ENCODE peak calls at places on chromosomes 6 and 20, in seven cellular contexts. One of them, this sample, is unnamed. For H3K9me3, the result is how much of the 10 kb centered on the place peaks cover.

GRCh38 chr6:118705799-118706481 is 54.5 kb upstream of the CEP85L start:
- DNase-seq in lower lobe of right lung: no peak
- DNase-seq in CD8-positive, alpha-beta memory T cell: peak
- DNase-seq in left ventricle myocardium inferior: no peak
- DNase-seq in OCI-LY7: no peak
- DNase-seq in heart right ventricle: no peak
- DNase-seq in MM.1S: peak
- DNase-seq in this sample: no peak

GRCh38 chr20:38190936-38191371 is 25.9 kb upstream of the TGM2 start:
- DNase-seq in lower lobe of right lung: no peak
- DNase-seq in CD8-positive, alpha-beta memory T cell: no peak
- DNase-seq in left ventricle myocardium inferior: peak
- DNase-seq in OCI-LY7: no peak
- DNase-seq in heart right ventricle: no peak
- DNase-seq in MM.1S: no peak
- DNase-seq in this sample: no peak

GRCh38 chr20:25281541-25281991 is 33.7 kb downstream of the PYGB start:
- DNase-seq in lower lobe of right lung: peak
- DNase-seq in CD8-positive, alpha-beta memory T cell: peak
- DNase-seq in left ventricle myocardium inferior: peak
- DNase-seq in OCI-LY7: peak
- DNase-seq in heart right ventricle: peak
- DNase-seq in MM.1S: peak
- DNase-seq in this sample: no peak

GRCh38 chr6:137866200-137866913 is 702 bp upstream of the TNFAIP3 start:
- DNase-seq in lower lobe of right lung: peak
- DNase-seq in CD8-positive, alpha-beta memory T cell: no peak
- DNase-seq in left ventricle myocardium inferior: no peak
- DNase-seq in OCI-LY7: no peak
- DNase-seq in heart right ventricle: no peak
- DNase-seq in MM.1S: no peak
- DNase-seq in this sample: no peak

GRCh38 chr6:114339706-114340105 is 3.1 kb downstream of the HS3ST5 start:
- DNase-seq in lower lobe of right lung: no peak
- DNase-seq in CD8-positive, alpha-beta memory T cell: no peak
- DNase-seq in left ventricle myocardium inferior: no peak
- DNase-seq in OCI-LY7: no peak
- DNase-seq in heart right ventricle: no peak
- DNase-seq in MM.1S: no peak
- DNase-seq in this sample: no peak

GRCh38 chr20:57682184-57683038 is 27.4 kb downstream of the PMEPA1 start:
- DNase-seq in lower lobe of right lung: no peak
- DNase-seq in CD8-positive, alpha-beta memory T cell: no peak
- DNase-seq in left ventricle myocardium inferior: no peak
- DNase-seq in OCI-LY7: peak
- DNase-seq in heart right ventricle: peak
- DNase-seq in MM.1S: peak
- DNase-seq in this sample: no peak

GRCh38 chr6:165599596-165600487 is 63.2 kb downstream of the PDE10A start:
- DNase-seq in lower lobe of right lung: no peak
- DNase-seq in CD8-positive, alpha-beta memory T cell: no peak
- DNase-seq in left ventricle myocardium inferior: no peak
- DNase-seq in OCI-LY7: no peak
- DNase-seq in heart right ventricle: no peak
- DNase-seq in MM.1S: no peak
- DNase-seq in this sample: no peak

GRCh38 chr6:124203106-124203811 is 399.6 kb downstream of the NKAIN2 start:
- DNase-seq in lower lobe of right lung: no peak
- DNase-seq in CD8-positive, alpha-beta memory T cell: no peak
- DNase-seq in left ventricle myocardium inferior: no peak
- DNase-seq in OCI-LY7: no peak
- DNase-seq in heart right ventricle: no peak
- DNase-seq in MM.1S: no peak
- DNase-seq in this sample: no peak

GRCh38 chr6:168418151-168418551 is 22.8 kb upstream of the SMOC2 start:
- DNase-seq in lower lobe of right lung: no peak
- DNase-seq in CD8-positive, alpha-beta memory T cell: no peak
- DNase-seq in left ventricle myocardium inferior: no peak
- DNase-seq in OCI-LY7: no peak
- DNase-seq in heart right ventricle: no peak
- DNase-seq in MM.1S: no peak
- DNase-seq in this sample: no peak

GRCh38 chr20:438581-439469 is 23.5 kb downstream of the TBC1D20 start:
- DNase-seq in lower lobe of right lung: no peak
- DNase-seq in CD8-positive, alpha-beta memory T cell: peak
- DNase-seq in left ventricle myocardium inferior: no peak
- DNase-seq in OCI-LY7: peak
- DNase-seq in heart right ventricle: no peak
- DNase-seq in MM.1S: peak
- DNase-seq in this sample: peak

GRCh38 chr20:11912013-11912663 is 5.6 kb upstream of the BTBD3 start:
- DNase-seq in lower lobe of right lung: no peak
- DNase-seq in CD8-positive, alpha-beta memory T cell: no peak
- DNase-seq in left ventricle myocardium inferior: no peak
- DNase-seq in OCI-LY7: no peak
- DNase-seq in heart right ventricle: no peak
- DNase-seq in MM.1S: peak
- DNase-seq in this sample: no peak

GRCh38 chr6:88661136-88661535 is 302.3 kb downstream of the RNGTT start:
- DNase-seq in lower lobe of right lung: no peak
- DNase-seq in CD8-positive, alpha-beta memory T cell: no peak
- DNase-seq in left ventricle myocardium inferior: no peak
- DNase-seq in OCI-LY7: no peak
- DNase-seq in heart right ventricle: no peak
- DNase-seq in MM.1S: no peak
- DNase-seq in this sample: no peak
- H3K9me3 ChIP-seq in lower lobe of right lung: under half
- H3K9me3 ChIP-seq in CD8-positive, alpha-beta memory T cell: under half
- H3K9me3 ChIP-seq in left ventricle myocardium inferior: half or more
- H3K9me3 ChIP-seq in OCI-LY7: under half
- H3K9me3 ChIP-seq in heart right ventricle: under half
- H3K9me3 ChIP-seq in MM.1S: under half
- H3K9me3 ChIP-seq in this sample: under half

DNA sequence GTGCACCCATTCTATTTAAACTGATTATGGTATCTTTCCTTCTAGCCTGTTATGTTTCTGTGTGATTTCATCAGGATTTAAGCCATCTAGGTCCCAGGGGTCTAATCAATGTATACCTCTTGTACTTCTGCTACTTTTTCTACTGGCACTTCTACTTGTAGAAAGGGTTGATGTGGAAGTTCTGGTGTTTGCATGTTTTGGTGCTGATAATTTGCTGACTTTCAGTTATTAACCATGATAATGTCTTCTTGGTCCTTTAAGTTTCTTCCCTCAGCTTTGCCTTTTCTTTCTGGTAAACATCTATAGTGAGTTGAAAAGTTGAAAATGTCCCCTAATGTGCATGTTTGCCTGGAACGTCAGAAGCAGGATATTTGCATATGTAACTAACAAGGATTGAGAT is 390.6 kb upstream of the MAP3K7 start:
- DNase-seq in lower lobe of right lung: no peak
- DNase-seq in CD8-positive, alpha-beta memory T cell: no peak
- DNase-seq in left ventricle myocardium inferior: no peak
- DNase-seq in OCI-LY7: no peak
- DNase-seq in heart right ventricle: no peak
- DNase-seq in MM.1S: no peak
- DNase-seq in this sample: no peak
- H3K9me3 ChIP-seq in lower lobe of right lung: under half
- H3K9me3 ChIP-seq in CD8-positive, alpha-beta memory T cell: under half
- H3K9me3 ChIP-seq in left ventricle myocardium inferior: under half
- H3K9me3 ChIP-seq in OCI-LY7: under half
- H3K9me3 ChIP-seq in heart right ventricle: under half
- H3K9me3 ChIP-seq in MM.1S: under half
- H3K9me3 ChIP-seq in this sample: under half

GRCh38 chr6:37974943-37975342 is 155.4 kb downstream of the ZFAND3 start:
- DNase-seq in lower lobe of right lung: no peak
- DNase-seq in CD8-positive, alpha-beta memory T cell: no peak
- DNase-seq in left ventricle myocardium inferior: no peak
- DNase-seq in OCI-LY7: no peak
- DNase-seq in heart right ventricle: no peak
- DNase-seq in MM.1S: no peak
- DNase-seq in this sample: no peak

GRCh38 chr6:37971711-37972410 is 152.3 kb downstream of the ZFAND3 start:
- DNase-seq in lower lobe of right lung: no peak
- DNase-seq in CD8-positive, alpha-beta memory T cell: no peak
- DNase-seq in left ventricle myocardium inferior: peak
- DNase-seq in OCI-LY7: no peak
- DNase-seq in heart right ventricle: peak
- DNase-seq in MM.1S: no peak
- DNase-seq in this sample: no peak

GRCh38 chr6:37974381-37974780 is 154.9 kb downstream of the ZFAND3 start:
- DNase-seq in lower lobe of right lung: no peak
- DNase-seq in CD8-positive, alpha-beta memory T cell: no peak
- DNase-seq in left ventricle myocardium inferior: no peak
- DNase-seq in OCI-LY7: no peak
- DNase-seq in heart right ventricle: no peak
- DNase-seq in MM.1S: no peak
- DNase-seq in this sample: no peak

GRCh38 chr6:37971263-37971662 is 151.7 kb downstream of the ZFAND3 start:
- DNase-seq in lower lobe of right lung: no peak
- DNase-seq in CD8-positive, alpha-beta memory T cell: no peak
- DNase-seq in left ventricle myocardium inferior: no peak
- DNase-seq in OCI-LY7: no peak
- DNase-seq in heart right ventricle: no peak
- DNase-seq in MM.1S: no peak
- DNase-seq in this sample: no peak

DNA sequence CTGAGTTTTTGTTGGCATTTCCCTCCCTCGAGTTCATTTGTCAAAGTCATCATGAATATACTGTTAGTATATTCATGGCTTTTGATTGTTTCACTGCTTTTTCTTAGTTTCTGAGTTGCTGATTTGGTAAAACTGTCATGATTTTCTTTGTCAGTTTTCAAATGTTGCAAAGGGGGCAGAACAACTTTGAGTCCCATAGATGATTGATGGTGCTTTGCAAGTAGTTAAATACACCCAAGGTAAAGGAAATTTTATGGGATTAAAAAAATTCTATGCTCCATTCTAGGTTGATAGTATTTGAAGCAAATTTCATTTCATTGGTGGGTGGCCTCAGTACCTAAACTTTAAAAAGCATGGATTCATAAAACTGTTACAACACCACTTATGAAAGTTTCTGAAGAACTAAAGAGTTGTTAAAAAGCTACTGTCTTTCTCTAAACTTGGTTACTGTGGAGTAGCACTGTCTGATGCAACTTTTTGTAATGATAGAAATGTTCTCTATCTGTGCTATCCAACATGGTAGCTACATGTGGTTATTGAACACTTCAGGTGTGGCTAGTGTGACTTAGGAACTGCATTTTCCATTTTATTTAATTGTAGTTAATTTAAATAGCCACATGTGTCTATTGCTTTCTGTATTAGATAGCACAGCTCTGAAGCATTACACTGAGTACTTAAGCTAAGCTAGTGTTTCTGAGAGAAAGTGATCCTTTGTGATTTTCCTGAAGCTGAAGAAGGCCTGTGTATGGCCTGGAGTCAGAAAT is 153.6 kb downstream of the ZFAND3 start:
- DNase-seq in lower lobe of right lung: no peak
- DNase-seq in CD8-positive, alpha-beta memory T cell: no peak
- DNase-seq in left ventricle myocardium inferior: no peak
- DNase-seq in OCI-LY7: no peak
- DNase-seq in heart right ventricle: no peak
- DNase-seq in MM.1S: no peak
- DNase-seq in this sample: no peak
- H3K9me3 ChIP-seq in lower lobe of right lung: under half
- H3K9me3 ChIP-seq in CD8-positive, alpha-beta memory T cell: under half
- H3K9me3 ChIP-seq in left ventricle myocardium inferior: under half
- H3K9me3 ChIP-seq in OCI-LY7: under half
- H3K9me3 ChIP-seq in heart right ventricle: under half
- H3K9me3 ChIP-seq in MM.1S: under half
- H3K9me3 ChIP-seq in this sample: under half

DNA sequence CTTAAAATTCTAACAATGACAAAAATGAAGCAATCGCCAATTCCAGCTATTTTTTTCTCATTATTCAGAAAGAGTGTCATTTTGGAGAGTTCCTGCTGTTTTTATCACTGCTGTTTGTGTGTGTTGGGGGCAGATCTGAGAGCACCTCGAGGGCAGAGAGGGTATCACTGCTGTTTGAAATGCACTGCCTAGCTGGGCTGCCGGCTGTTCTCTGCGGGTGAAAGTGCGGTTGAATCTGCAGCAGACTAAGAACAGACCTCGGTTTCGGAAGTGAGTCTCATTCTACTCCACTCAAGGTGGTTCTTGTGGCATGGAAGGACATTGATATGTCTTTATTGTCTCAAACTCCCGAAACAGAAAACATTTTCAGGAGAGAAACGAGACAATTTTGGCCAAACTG is 18.3 kb downstream of the INSM1 start:
- DNase-seq in lower lobe of right lung: no peak
- DNase-seq in CD8-positive, alpha-beta memory T cell: no peak
- DNase-seq in left ventricle myocardium inferior: no peak
- DNase-seq in OCI-LY7: no peak
- DNase-seq in heart right ventricle: no peak
- DNase-seq in MM.1S: no peak
- DNase-seq in this sample: no peak
- H3K9me3 ChIP-seq in lower lobe of right lung: under half
- H3K9me3 ChIP-seq in CD8-positive, alpha-beta memory T cell: under half
- H3K9me3 ChIP-seq in left ventricle myocardium inferior: under half
- H3K9me3 ChIP-seq in OCI-LY7: under half
- H3K9me3 ChIP-seq in heart right ventricle: under half
- H3K9me3 ChIP-seq in MM.1S: under half
- H3K9me3 ChIP-seq in this sample: under half

GRCh38 chr20:30489604-30490003 is 767.9 kb upstream of the DEFB115 start:
- DNase-seq in lower lobe of right lung: no peak
- DNase-seq in CD8-positive, alpha-beta memory T cell: no peak
- DNase-seq in left ventricle myocardium inferior: no peak
- DNase-seq in OCI-LY7: no peak
- DNase-seq in heart right ventricle: no peak
- DNase-seq in MM.1S: no peak
- DNase-seq in this sample: no peak
- H3K9me3 ChIP-seq in lower lobe of right lung: under half
- H3K9me3 ChIP-seq in CD8-positive, alpha-beta memory T cell: under half
- H3K9me3 ChIP-seq in left ventricle myocardium inferior: under half
- H3K9me3 ChIP-seq in OCI-LY7: under half
- H3K9me3 ChIP-seq in heart right ventricle: under half
- H3K9me3 ChIP-seq in MM.1S: under half
- H3K9me3 ChIP-seq in this sample: under half

GRCh38 chr6:27545271-27546046 is 72.6 kb upstream of the ZNF184 start:
- DNase-seq in lower lobe of right lung: no peak
- DNase-seq in CD8-positive, alpha-beta memory T cell: no peak
- DNase-seq in left ventricle myocardium inferior: no peak
- DNase-seq in OCI-LY7: no peak
- DNase-seq in heart right ventricle: no peak
- DNase-seq in MM.1S: no peak
- DNase-seq in this sample: no peak
- H3K9me3 ChIP-seq in lower lobe of right lung: under half
- H3K9me3 ChIP-seq in CD8-positive, alpha-beta memory T cell: under half
- H3K9me3 ChIP-seq in left ventricle myocardium inferior: under half
- H3K9me3 ChIP-seq in OCI-LY7: under half
- H3K9me3 ChIP-seq in heart right ventricle: under half
- H3K9me3 ChIP-seq in MM.1S: under half
- H3K9me3 ChIP-seq in this sample: under half

This sample was measured in T-helper 17 cell.